ENCODE peak calls at places on chromosomes 1 and 21, in four cellular contexts. G is adipocyte, X is pancreas, U is NCI-H1092. F is an unnamed sample.

GRCh38 chr1:230976825-230977747 is 1.6 kb downstream of the TTC13 start:
- DNase-seq in G (no peak), X (no peak), U (no peak), F (no peak)

GRCh38 chr1:22229374-22229773 is 86.5 kb upstream of the WNT4 start:
- DNase-seq in G (no peak), X (peak; percentile 7), U (no peak), F (peak; percentile 34)

GRCh38 chr1:214827883-214828282 is 224.9 kb downstream of the CENPF start:
- DNase-seq in G (no peak), X (no peak), U (no peak), F (no peak)

GRCh38 chr1:2956571-2956970 is 64.7 kb upstream of the ACTRT2 start:
- DNase-seq in G (no peak), X (no peak), U (no peak), F (no peak)

GRCh38 chr1:15282038-15282437 is 35.0 kb downstream of the FHAD1 start:
- DNase-seq in G (no peak), X (no peak), U (no peak), F (no peak)

GRCh38 chr1:180923024-180923841 is 10.5 kb downstream of the KIAA1614 start:
- DNase-seq in G (no peak), X (no peak), U (no peak), F (peak; percentile 87)

GRCh38 chr1:155126494-155127104 is 1.1 kb upstream of the EFNA1 start:
- DNase-seq in G (peak; percentile 54), X (peak; percentile 68), U (peak; percentile 53), F (peak; percentile 60)

GRCh38 chr21:44681152-44681551 is 811 bp downstream of the KRTAP12-1 start:
- DNase-seq in G (no peak), X (no peak), U (no peak), F (no peak)

GRCh38 chr1:167482184-167482583 is 36.1 kb downstream of the CD247 start:
- DNase-seq in G (no peak), X (no peak), U (no peak), F (no peak)

GRCh38 chr1:87329051-87329755 is 523 bp downstream of the LMO4 start:
- DNase-seq in G (peak; percentile 82), X (peak; percentile 65), U (peak; percentile 50), F (peak; percentile 74)

GRCh38 chr1:918843-919242 is 4.9 kb upstream of the SAMD11 start:
- DNase-seq in G (no peak), X (no peak), U (no peak), F (no peak)

GRCh38 chr1:87981810-87982209 is 653.1 kb downstream of the LMO4 start:
- DNase-seq in G (no peak), X (no peak), U (no peak), F (no peak)

GRCh38 chr1:43711524-43712386 is 4.4 kb downstream of the ST3GAL3 start:
- DNase-seq in G (peak; percentile 71), X (no peak), U (no peak), F (peak; percentile 68)

GRCh38 chr1:25848531-25848930 is 10.7 kb downstream of the AUNIP start:
- DNase-seq in G (no peak), X (no peak), U (no peak), F (no peak)

GRCh38 chr1:43531453-43531905 is 796 bp downstream of the PTPRF start:
- DNase-seq in G (peak; percentile 62), X (peak; percentile 73), U (no peak), F (peak; percentile 65)

GRCh38 chr1:33221385-33221758 is 34.9 kb upstream of the ZNF362 start:
- DNase-seq in G (peak; percentile 54), X (no peak), U (no peak), F (no peak)

GRCh38 chr21:44602474-44602871 is 2.1 kb downstream of the KRTAP10-7 start:
- DNase-seq in G (no peak), X (no peak), U (no peak), F (no peak)

GRCh38 chr1:41670558-41670957 is 186.1 kb upstream of the EDN2 start:
- DNase-seq in G (peak; percentile 66), X (no peak), U (no peak), F (peak; percentile 88)

GRCh38 chr1:229844675-229845074 is 218.6 kb downstream of the URB2 start:
- DNase-seq in G (no peak), X (no peak), U (no peak), F (no peak)

GRCh38 chr1:152582647-152583046 is 2.3 kb upstream of the LCE3D start:
- DNase-seq in G (no peak), X (no peak), U (no peak), F (no peak)

GRCh38 chr1:165397945-165398344 is 41.4 kb upstream of the LMX1A start:
- DNase-seq in G (peak; percentile 50), X (no peak), U (no peak), F (peak; percentile 52)

GRCh38 chr1:61486783-61487505 is 238.0 kb downstream of the TM2D1 start:
- DNase-seq in G (no peak), X (no peak), U (no peak), F (no peak)

GRCh38 chr1:171083222-171083621 is 7.5 kb upstream of the FMO3 start:
- DNase-seq in G (no peak), X (no peak), U (peak; percentile 11), F (no peak)

GRCh38 chr1:219387211-219387610 is 213.5 kb downstream of the LYPLAL1 start:
- DNase-seq in G (no peak), X (no peak), U (peak; percentile 61), F (no peak)

GRCh38 chr1:9228589-9228988 is 6.0 kb upstream of the H6PD start:
- DNase-seq in G (no peak), X (no peak), U (no peak), F (no peak)

GRCh38 chr1:115400891-115401290 is 62.8 kb upstream of the NGF start:
- DNase-seq in G (no peak), X (no peak), U (no peak), F (no peak)

GRCh38 chr1:95058974-95059373 is 13.8 kb downstream of the ALG14 start:
- DNase-seq in G (no peak), X (no peak), U (no peak), F (no peak)

GRCh38 chr1:100573960-100574359 is 36.0 kb downstream of the GPR88 start:
- DNase-seq in G (no peak), X (no peak), U (no peak), F (no peak)

GRCh38 chr1:94925561-94926364 is 1.1 kb downstream of the CNN3 start:
- DNase-seq in G (peak; percentile 91), X (peak; percentile 68), U (peak; percentile 64), F (peak; percentile 98)

GRCh38 chr1:196779093-196779492 is 4.5 kb downstream of the CFHR3 start:
- DNase-seq in G (no peak), X (no peak), U (no peak), F (no peak)

F was measured in astrocyte of the hippocampus.